ENCODE peak calls at places on chromosomes 2 and 18, in five cellular contexts. One of them, this sample, is unnamed.

GRCh38 chr2:111157071-111157661 is 36.5 kb downstream of the BCL2L11 start:
- DNase-seq in H1: no peak
- DNase-seq in HepG2: no peak
- DNase-seq in K562: no peak
- DNase-seq in GM12878: no peak
- DNase-seq in this sample: no peak

GRCh38 chr18:25604231-25604908 is 252.4 kb upstream of the ZNF521 start:
- DNase-seq in H1: no peak
- DNase-seq in HepG2: no peak
- DNase-seq in K562: no peak
- DNase-seq in GM12878: no peak
- DNase-seq in this sample: no peak

GRCh38 chr18:41449612-41450011 is 505.4 kb upstream of the PIK3C3 start:
- DNase-seq in H1: no peak
- DNase-seq in HepG2: no peak
- DNase-seq in K562: no peak
- DNase-seq in GM12878: no peak
- DNase-seq in this sample: no peak

GRCh38 chr2:45892236-45892701 is 240.8 kb downstream of the PRKCE start:
- DNase-seq in H1: no peak
- DNase-seq in HepG2: no peak
- DNase-seq in K562: no peak
- DNase-seq in GM12878: no peak
- DNase-seq in this sample: no peak

GRCh38 chr2:167420261-167420660 is 532.0 kb downstream of the XIRP2 start:
- DNase-seq in H1: no peak
- DNase-seq in HepG2: no peak
- DNase-seq in K562: no peak
- DNase-seq in GM12878: no peak
- DNase-seq in this sample: no peak

GRCh38 chr2:200302940-200303727 is 3.4 kb upstream of the SPATS2L start:
- DNase-seq in H1: no peak
- DNase-seq in HepG2: peak; percentile 100
- DNase-seq in K562: no peak
- DNase-seq in GM12878: no peak
- DNase-seq in this sample: no peak

GRCh38 chr2:37871453-37872191 is 53.5 kb upstream of the RMDN2 start:
- DNase-seq in H1: no peak
- DNase-seq in HepG2: no peak
- DNase-seq in K562: no peak
- DNase-seq in GM12878: no peak
- DNase-seq in this sample: no peak

GRCh38 chr2:161123531-161124030 is 36.6 kb upstream of the TANK start:
- DNase-seq in H1: no peak
- DNase-seq in HepG2: no peak
- DNase-seq in K562: no peak
- DNase-seq in GM12878: no peak
- DNase-seq in this sample: no peak

GRCh38 chr2:166127217-166128155 is at the start of gene SCN1A:
- DNase-seq in H1: no peak
- DNase-seq in HepG2: peak; percentile 89
- DNase-seq in K562: peak; percentile 18
- DNase-seq in GM12878: no peak
- DNase-seq in this sample: no peak

GRCh38 chr2:10277293-10278028 is 25.2 kb upstream of the HPCAL1 start:
- DNase-seq in H1: no peak
- DNase-seq in HepG2: no peak
- DNase-seq in K562: no peak
- DNase-seq in GM12878: no peak
- DNase-seq in this sample: no peak

GRCh38 chr2:25431604-25432003 is 89.9 kb upstream of the DNMT3A start:
- DNase-seq in H1: no peak
- DNase-seq in HepG2: no peak
- DNase-seq in K562: no peak
- DNase-seq in GM12878: no peak
- DNase-seq in this sample: no peak

GRCh38 chr18:74731097-74731496 is 133.4 kb downstream of the ZNF407 start:
- DNase-seq in H1: no peak
- DNase-seq in HepG2: no peak
- DNase-seq in K562: no peak
- DNase-seq in GM12878: no peak
- DNase-seq in this sample: no peak

GRCh38 chr2:157246212-157247067 is 11.1 kb upstream of the GALNT5 start:
- DNase-seq in H1: peak; percentile 46
- DNase-seq in HepG2: no peak
- DNase-seq in K562: no peak
- DNase-seq in GM12878: peak; percentile 31
- DNase-seq in this sample: peak; percentile 23

GRCh38 chr18:35387367-35387685 is 10.2 kb upstream of the ZNF396 start:
- DNase-seq in H1: no peak
- DNase-seq in HepG2: no peak
- DNase-seq in K562: no peak
- DNase-seq in GM12878: no peak
- DNase-seq in this sample: no peak
- TF ChIP-seq ATF2 in H1: no peak
- TF ChIP-seq ATF2 in HepG2: no peak
- TF ChIP-seq ATF2 in K562: no peak
- TF ChIP-seq ATF2 in GM12878: no peak
- TF ChIP-seq ATF2 in this sample: no peak

DNA sequence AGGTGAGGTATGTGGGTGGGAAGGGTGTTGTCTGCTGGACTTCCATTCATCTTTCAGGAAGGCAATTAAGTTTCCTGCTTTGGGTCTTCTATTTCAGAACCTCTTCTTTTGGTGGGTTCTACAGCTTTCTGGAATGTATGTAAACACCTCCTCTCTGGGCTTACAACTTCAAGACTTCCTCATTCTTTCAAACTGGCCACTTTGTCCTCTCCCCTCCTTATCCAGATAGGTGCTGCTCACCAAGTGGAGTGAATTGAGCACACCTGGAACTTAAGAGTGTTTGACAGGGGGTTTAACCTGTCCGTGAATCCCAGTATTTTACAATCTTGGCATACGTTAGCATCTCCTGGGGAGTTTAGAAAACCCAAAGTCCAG is 5.2 kb upstream of the MRPL33 start:
- DNase-seq in H1: no peak
- DNase-seq in HepG2: no peak
- DNase-seq in K562: no peak
- DNase-seq in GM12878: no peak
- DNase-seq in this sample: no peak
- TF ChIP-seq ATF2 in H1: no peak
- TF ChIP-seq ATF2 in HepG2: no peak
- TF ChIP-seq ATF2 in K562: no peak
- TF ChIP-seq ATF2 in GM12878: no peak
- TF ChIP-seq ATF2 in this sample: no peak

GRCh38 chr2:239087041-239087710 is 239.3 kb downstream of the TWIST2 start:
- DNase-seq in H1: no peak
- DNase-seq in HepG2: no peak
- DNase-seq in K562: no peak
- DNase-seq in GM12878: no peak
- DNase-seq in this sample: no peak
- TF ChIP-seq ATF2 in H1: no peak
- TF ChIP-seq ATF2 in HepG2: no peak
- TF ChIP-seq ATF2 in K562: no peak
- TF ChIP-seq ATF2 in GM12878: no peak
- TF ChIP-seq ATF2 in this sample: no peak

DNA sequence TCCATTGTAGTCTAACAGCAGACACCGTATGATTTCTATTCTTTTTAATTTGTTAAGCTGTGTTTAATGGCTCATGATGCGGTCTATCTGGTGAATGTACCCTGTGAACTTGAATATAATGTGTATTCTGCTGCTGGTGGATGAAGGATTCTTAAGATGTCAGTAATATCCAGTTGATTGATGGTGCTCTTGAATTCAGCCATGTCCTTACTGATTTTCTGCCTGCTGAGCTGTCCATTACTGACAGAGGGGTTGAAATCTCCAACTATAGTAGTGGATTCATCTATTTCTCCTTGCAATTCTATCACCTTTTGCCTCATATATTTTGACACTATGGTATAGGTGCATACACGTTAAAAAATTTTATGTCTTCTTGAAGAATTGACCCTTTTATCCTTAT is 373.3 kb upstream of the RAB12 start:
- DNase-seq in H1: no peak
- DNase-seq in HepG2: no peak
- DNase-seq in K562: no peak
- DNase-seq in GM12878: no peak
- DNase-seq in this sample: no peak
- TF ChIP-seq ATF2 in H1: no peak
- TF ChIP-seq ATF2 in HepG2: no peak
- TF ChIP-seq ATF2 in K562: no peak
- TF ChIP-seq ATF2 in GM12878: no peak
- TF ChIP-seq ATF2 in this sample: no peak

GRCh38 chr2:120647487-120647886 is 88.2 kb upstream of the GLI2 start:
- DNase-seq in H1: no peak
- DNase-seq in HepG2: no peak
- DNase-seq in K562: no peak
- DNase-seq in GM12878: no peak
- DNase-seq in this sample: no peak
- TF ChIP-seq ATF2 in H1: no peak
- TF ChIP-seq ATF2 in HepG2: no peak
- TF ChIP-seq ATF2 in K562: no peak
- TF ChIP-seq ATF2 in GM12878: no peak
- TF ChIP-seq ATF2 in this sample: no peak

GRCh38 chr2:134411279-134411827 is 157.5 kb downstream of the MGAT5 start:
- DNase-seq in H1: no peak
- DNase-seq in HepG2: no peak
- DNase-seq in K562: no peak
- DNase-seq in GM12878: no peak
- DNase-seq in this sample: no peak
- TF ChIP-seq ATF2 in H1: no peak
- TF ChIP-seq ATF2 in HepG2: no peak
- TF ChIP-seq ATF2 in K562: no peak
- TF ChIP-seq ATF2 in GM12878: no peak
- TF ChIP-seq ATF2 in this sample: no peak

GRCh38 chr2:28325567-28326468 is 66.8 kb upstream of the FOSL2 start:
- DNase-seq in H1: no peak
- DNase-seq in HepG2: no peak
- DNase-seq in K562: no peak
- DNase-seq in GM12878: peak; percentile 25
- DNase-seq in this sample: no peak
- TF ChIP-seq ATF2 in H1: no peak
- TF ChIP-seq ATF2 in HepG2: no peak
- TF ChIP-seq ATF2 in K562: no peak
- TF ChIP-seq ATF2 in GM12878: no peak
- TF ChIP-seq ATF2 in this sample: no peak

DNA sequence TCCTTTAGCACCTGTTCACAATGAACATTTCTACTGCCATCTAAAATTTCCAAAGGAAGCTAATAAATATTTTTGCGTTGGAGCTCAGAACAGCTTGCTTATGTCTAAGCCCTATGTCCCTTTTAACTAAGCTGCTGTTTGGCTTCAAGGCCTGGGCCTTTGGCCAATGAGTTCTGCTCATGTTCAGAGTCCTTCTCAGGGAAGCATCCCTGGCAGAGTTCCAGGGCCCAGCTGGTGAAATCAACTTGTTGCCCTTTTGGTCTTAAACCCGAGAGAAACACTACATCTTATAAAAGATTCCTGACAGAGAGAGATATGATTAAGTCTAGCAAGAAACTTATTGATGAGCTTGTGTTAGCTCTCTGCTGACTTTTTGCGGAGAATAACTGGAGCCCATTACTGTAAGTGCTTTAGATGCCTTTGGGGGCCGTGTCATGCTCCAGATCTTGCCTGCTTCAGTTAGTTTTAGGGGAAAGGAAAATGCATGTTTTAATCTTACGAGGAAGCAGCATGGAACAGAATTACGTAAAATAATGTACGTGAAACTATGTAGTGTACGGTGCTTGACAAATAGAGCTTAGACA is 102.5 kb upstream of the NOSTRIN start:
- DNase-seq in H1: no peak
- DNase-seq in HepG2: peak; percentile 29
- DNase-seq in K562: no peak
- DNase-seq in GM12878: no peak
- DNase-seq in this sample: no peak
- TF ChIP-seq ATF2 in H1: no peak
- TF ChIP-seq ATF2 in HepG2: no peak
- TF ChIP-seq ATF2 in K562: no peak
- TF ChIP-seq ATF2 in GM12878: no peak
- TF ChIP-seq ATF2 in this sample: no peak